ENCODE peak calls at places on chromosome 18, in five cellular contexts. V is lung, Z is HFF-Myc, C is left ventricle myocardium inferior, O is AG04450. S is an unnamed sample.

GRCh38 chr18:45287531-45287930 is 327.7 kb upstream of the SLC14A2 start:
- DNase-seq in Z (no peak), O (no peak), C (peak; percentile 19), V (no peak), S (no peak)

GRCh38 chr18:62828091-62828640 is 112.8 kb downstream of the PHLPP1 start:
- DNase-seq in V (no peak), O (no peak), Z (no peak), C (no peak), S (no peak)

GRCh38 chr18:76750886-76751537 is 71.3 kb upstream of the ZNF236 start:
- DNase-seq in O (no peak), C (no peak), V (no peak), Z (no peak), S (no peak)

GRCh38 chr18:32326450-32327309 is 136.8 kb downstream of the MEP1B start:
- DNase-seq in C (no peak), V (no peak), O (no peak), Z (no peak), S (no peak)

GRCh38 chr18:76265375-76266225 is 229.4 kb downstream of the ZNF516 start:
- DNase-seq in V (no peak), O (peak; percentile 7), C (peak; percentile 26), Z (no peak), S (peak; percentile 4)

GRCh38 chr18:58520964-58521363 is 107.9 kb downstream of the ALPK2 start:
- DNase-seq in Z (no peak), O (no peak), V (no peak), C (no peak), S (no peak)

GRCh38 chr18:35918564-35918963 is 53.9 kb upstream of the RMP24 start:
- DNase-seq in V (peak; percentile 22), C (no peak), O (no peak), Z (no peak), S (no peak)

GRCh38 chr18:62245177-62245576 is 58.1 kb downstream of the RELCH start:
- DNase-seq in Z (no peak), O (no peak), V (no peak), C (no peak), S (no peak)

GRCh38 chr18:21803495-21803894 is 62.9 kb downstream of the MIB1 start:
- DNase-seq in Z (no peak), C (no peak), V (no peak), O (no peak), S (no peak)

GRCh38 chr18:56550121-56550520 is 88.3 kb downstream of the TXNL1 start:
- DNase-seq in Z (no peak), C (no peak), O (no peak), V (no peak), S (no peak)

GRCh38 chr18:79898952-79899608 is 52.4 kb downstream of the SLC66A2 start:
- DNase-seq in C (no peak), V (peak; percentile 26), Z (no peak), O (no peak), S (no peak)

GRCh38 chr18:53268455-53268854 is 928.5 kb downstream of the DCC start:
- DNase-seq in O (no peak), V (no peak), Z (no peak), C (no peak), S (no peak)

GRCh38 chr18:45733535-45733934 is 9.6 kb downstream of the SLC14A1 start:
- DNase-seq in Z (no peak), O (no peak), V (no peak), C (no peak), S (no peak)

GRCh38 chr18:76450452-76450851 is 44.6 kb downstream of the ZNF516 start:
- DNase-seq in Z (no peak), C (no peak), V (no peak), O (no peak), S (no peak)

GRCh38 chr18:44638811-44639210 is 41.9 kb upstream of the SETBP1 start:
- DNase-seq in O (no peak), V (no peak), C (no peak), Z (no peak), S (no peak)

GRCh38 chr18:70384181-70384790 is 95.4 kb downstream of the SOCS6 start:
- DNase-seq in V (no peak), C (no peak), Z (peak; percentile 66), O (peak; percentile 37), S (peak; percentile 19)

GRCh38 chr18:32730620-32731021 is 42.2 kb downstream of the KLHL14 start:
- DNase-seq in V (no peak), O (no peak), C (no peak), Z (no peak), S (no peak)

DNA sequence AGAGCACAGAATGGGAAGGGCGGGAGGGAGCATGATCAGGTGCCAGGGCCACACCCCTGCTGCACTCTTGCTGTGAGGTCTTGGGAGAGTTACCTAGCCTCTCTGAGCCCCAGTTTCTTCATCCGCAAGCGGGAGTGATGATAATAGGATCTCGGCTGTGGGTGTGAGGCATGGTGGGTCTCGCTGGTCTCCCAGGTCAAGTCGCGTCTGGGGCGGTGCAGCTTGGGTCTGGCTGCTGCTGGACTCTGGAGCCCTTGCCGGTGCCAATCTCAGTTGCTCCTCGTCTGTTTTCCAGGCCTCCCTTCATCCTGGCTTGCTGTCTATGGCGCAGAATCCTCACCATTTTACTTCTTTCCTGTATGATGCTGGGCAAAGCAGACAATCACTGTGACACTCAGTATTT is 130.3 kb upstream of the RAB12 start:
- DNase-seq in O (no peak), C (no peak), Z (no peak), V (no peak), S (no peak)
- TF ChIP-seq CTCF in O (no peak), C (peak; percentile 8), Z (no peak), V (no peak), S (no peak)

DNA sequence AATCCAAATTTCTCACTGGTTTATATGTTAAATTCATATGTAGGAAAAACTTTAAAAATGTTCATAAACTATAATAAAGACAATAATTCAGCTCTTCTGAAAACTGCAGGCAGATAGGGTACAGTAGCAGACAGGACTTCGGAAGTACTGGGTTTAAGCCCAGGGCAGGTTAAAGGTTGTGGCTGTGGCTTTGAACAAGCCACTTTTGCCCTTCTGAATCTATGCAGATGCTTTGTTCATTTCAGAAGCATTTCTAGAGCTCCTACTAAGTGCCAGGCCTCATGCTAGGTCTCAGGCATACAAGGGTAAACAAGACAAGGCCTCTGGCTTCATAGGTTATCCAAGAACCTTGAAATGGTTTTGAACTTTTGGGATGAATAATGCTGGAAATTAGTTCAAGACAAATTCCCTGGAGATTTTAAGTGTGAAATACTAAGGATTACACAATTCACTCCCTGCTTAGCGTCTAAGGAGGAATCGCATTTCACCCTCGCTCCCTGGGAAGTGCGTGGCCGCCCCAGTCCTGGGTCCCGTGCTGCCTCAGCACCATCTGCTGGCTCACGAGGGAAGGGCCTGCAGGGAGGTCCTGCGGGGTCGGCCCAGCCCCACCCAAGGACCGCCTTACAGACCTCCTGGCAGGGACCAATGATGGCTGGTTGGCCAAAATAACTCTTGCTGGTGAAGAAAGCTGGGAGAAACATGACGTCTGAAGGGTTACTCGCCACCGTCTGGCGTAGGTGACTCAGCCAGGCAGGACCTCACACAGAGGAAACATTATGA is 67.7 kb upstream of the L3MBTL4 start:
- DNase-seq in O (peak; percentile 3), Z (peak; percentile 20), V (peak; percentile 77), C (peak; percentile 65), S (peak; percentile 40)
- TF ChIP-seq CTCF in O (peak; percentile 54), Z (peak; percentile 66), V (peak; percentile 48), C (peak; percentile 89), S (peak; percentile 68)

DNA sequence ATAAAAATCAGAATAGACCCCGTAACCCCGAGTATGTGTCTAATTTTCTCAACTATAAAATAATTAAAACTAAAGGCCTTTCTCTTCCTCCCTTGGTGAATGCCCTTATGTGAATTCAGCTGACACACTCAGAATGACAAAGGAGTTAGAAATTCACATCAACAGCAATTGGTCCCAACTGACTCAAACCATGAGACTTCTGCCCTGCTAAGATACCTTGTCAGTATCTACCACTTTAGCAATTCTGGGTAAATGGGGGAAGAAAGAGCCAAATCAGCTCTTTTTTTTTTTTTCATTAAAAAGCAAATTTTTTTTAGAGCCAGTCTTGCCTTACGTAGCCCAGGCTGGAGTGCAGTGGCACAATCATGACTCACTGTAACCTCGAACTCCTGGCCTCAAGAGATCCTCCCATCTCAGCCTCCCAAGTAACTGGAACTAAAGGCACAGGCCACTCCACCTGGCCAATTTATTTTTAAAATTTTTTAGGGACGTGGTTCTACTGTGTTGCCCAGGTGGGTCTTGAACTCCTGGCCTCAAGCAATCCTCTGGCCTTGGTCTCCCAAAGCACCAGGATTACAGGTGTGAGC is 1.7 kb upstream of the PPP4R1 start:
- DNase-seq in C (no peak), V (no peak), O (no peak), Z (no peak), S (no peak)
- TF ChIP-seq CTCF in C (no peak), V (no peak), O (no peak), Z (no peak), S (no peak)

DNA sequence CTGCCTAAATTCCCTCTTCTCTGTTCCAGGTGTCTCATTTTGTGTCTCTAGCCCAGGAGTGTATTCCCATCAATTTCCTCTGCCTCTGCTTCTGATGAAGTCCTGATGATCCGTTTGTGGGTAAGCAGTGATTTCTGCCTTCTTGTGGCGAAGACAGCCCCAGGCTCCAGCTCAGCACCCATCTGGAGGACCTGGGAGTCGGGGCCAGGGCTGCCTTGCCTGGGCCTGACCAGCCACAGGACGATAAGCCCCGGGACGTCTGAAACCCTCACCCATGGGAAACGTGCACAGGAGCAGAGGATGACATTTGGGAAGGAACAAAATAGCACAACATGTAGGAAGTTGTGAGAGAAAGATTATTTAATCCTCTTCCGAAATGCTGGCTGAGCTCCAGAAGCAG is 206.9 kb downstream of the FBXO15 start:
- DNase-seq in Z (no peak), C (no peak), O (no peak), V (no peak), S (no peak)
- TF ChIP-seq CTCF in Z (no peak), C (no peak), O (no peak), V (no peak), S (no peak)

GRCh38 chr18:72700961-72701710 is 157.0 kb upstream of the CBLN2 start:
- DNase-seq in V (no peak), Z (no peak), C (no peak), O (no peak), S (no peak)
- TF ChIP-seq CTCF in V (no peak), Z (no peak), C (peak; percentile 50), O (peak; percentile 48), S (peak; percentile 47)

GRCh38 chr18:11872479-11873136 is 21.4 kb downstream of the CHMP1B start:
- DNase-seq in Z (no peak), C (no peak), V (no peak), O (no peak), S (no peak)
- TF ChIP-seq CTCF in Z (peak; percentile 19), C (peak; percentile 63), V (peak; percentile 17), O (peak; percentile 47), S (peak; percentile 53)

GRCh38 chr18:13252696-13253410 is 34.3 kb downstream of the LDLRAD4 start:
- DNase-seq in Z (no peak), V (no peak), O (no peak), C (no peak), S (no peak)
- TF ChIP-seq CTCF in Z (no peak), V (no peak), O (no peak), C (no peak), S (no peak)

S was measured in AG09319.